ENCODE peak calls at places on chromosomes 11 and 22, in nine cellular contexts. S, Y, W, U, Q, R, H, L and V are unnamed samples.

GRCh38 chr11:118051136-118051610 is 25.7 kb upstream of the TMPRSS4 start:
- DNase-seq in S (no peak), Y (no peak), W (no peak), U (no peak), Q (no peak), R (no peak), H (no peak), L (peak; percentile 38), V (no peak)

GRCh38 chr11:65121865-65122696 is at the start of the genes FAU and MRPL49:
- DNase-seq in S (peak; percentile 98), Y (peak; percentile 98), W (peak; percentile 95), U (peak; percentile 99), Q (peak; percentile 98), R (peak; percentile 98), H (peak; percentile 97), L (peak; percentile 100), V (peak; percentile 98)

GRCh38 chr11:1771700-1772099 is 8.0 kb upstream of the CTSD start:
- DNase-seq in S (no peak), Y (no peak), W (no peak), U (no peak), Q (no peak), R (peak; percentile 93), H (no peak), L (no peak), V (no peak)

GRCh38 chr11:101466352-101466751 is 117.5 kb downstream of the TRPC6 start:
- DNase-seq in S (no peak), Y (peak; percentile 12), W (no peak), U (peak; percentile 19), Q (no peak), R (no peak), H (no peak), L (no peak), V (no peak)

GRCh38 chr11:102109896-102110760 is at the start of gene YAP1:
- DNase-seq in S (peak; percentile 55), Y (peak; percentile 91), W (peak; percentile 20), U (peak; percentile 89), Q (peak; percentile 90), R (peak; percentile 97), H (peak; percentile 63), L (peak; percentile 81), V (peak; percentile 58)

GRCh38 chr11:66159585-66159984 is 89.5 kb downstream of the PACS1 start:
- DNase-seq in S (no peak), Y (no peak), W (no peak), U (no peak), Q (no peak), R (peak; percentile 40), H (no peak), L (no peak), V (no peak)

GRCh38 chr11:1878134-1879031 is 13.3 kb downstream of the PRR33 start:
- DNase-seq in S (no peak), Y (no peak), W (peak; percentile 5), U (no peak), Q (no peak), R (no peak), H (no peak), L (no peak), V (no peak)

GRCh38 chr11:35040221-35040942 is 98.6 kb upstream of the CD44 start:
- DNase-seq in S (peak; percentile 67), Y (no peak), W (peak; percentile 17), U (no peak), Q (no peak), R (peak; percentile 53), H (peak; percentile 41), L (peak; percentile 78), V (peak; percentile 28)

GRCh38 chr11:7654094-7654742 is 19.1 kb downstream of the CYB5R2 start:
- DNase-seq in S (no peak), Y (no peak), W (no peak), U (no peak), Q (no peak), R (no peak), H (no peak), L (no peak), V (no peak)

GRCh38 chr11:61429346-61429690 is 457 bp downstream of the CPSF7 start:
- DNase-seq in S (no peak), Y (peak; percentile 89), W (peak; percentile 52), U (peak; percentile 79), Q (peak; percentile 49), R (peak; percentile 73), H (peak; percentile 60), L (peak; percentile 80), V (peak; percentile 48)

GRCh38 chr22:27808730-27809129 is 7.2 kb upstream of the MN1 start:
- DNase-seq in S (no peak), Y (no peak), W (no peak), U (no peak), Q (no peak), R (no peak), H (no peak), L (no peak), V (no peak)

GRCh38 chr11:93133710-93134109 is 64.1 kb downstream of the SLC36A4 start:
- DNase-seq in S (no peak), Y (no peak), W (no peak), U (no peak), Q (no peak), R (peak; percentile 53), H (no peak), L (no peak), V (no peak)

GRCh38 chr11:114141863-114142590 is 82.5 kb downstream of the ZBTB16 start:
- DNase-seq in S (no peak), Y (no peak), W (no peak), U (no peak), Q (no peak), R (no peak), H (no peak), L (no peak), V (no peak)

GRCh38 chr22:36288571-36289405 is 35.9 kb downstream of the APOL1 start:
- DNase-seq in S (no peak), Y (no peak), W (no peak), U (no peak), Q (no peak), R (no peak), H (no peak), L (no peak), V (no peak)

GRCh38 chr11:70527046-70527395 is 128.7 kb downstream of the CTTN start:
- DNase-seq in S (no peak), Y (no peak), W (no peak), U (no peak), Q (no peak), R (no peak), H (no peak), L (no peak), V (no peak)

GRCh38 chr11:124934862-124935547 is 842 bp downstream of the HEPACAM start:
- DNase-seq in S (no peak), Y (no peak), W (no peak), U (no peak), Q (no peak), R (peak; percentile 54), H (no peak), L (no peak), V (no peak)

GRCh38 chr22:26406118-26406517 is 22.9 kb upstream of the ASPHD2 start:
- DNase-seq in S (no peak), Y (no peak), W (no peak), U (no peak), Q (no peak), R (no peak), H (no peak), L (peak; percentile 11), V (no peak)

GRCh38 chr22:34950480-34950879 is 115.5 kb upstream of the ISX start:
- DNase-seq in S (no peak), Y (peak; percentile 18), W (no peak), U (peak; percentile 16), Q (no peak), R (no peak), H (no peak), L (no peak), V (no peak)